ENCODE peak calls at places on chromosomes 7 and 10, in six cellular contexts. E, G, H, O, Y and W are unnamed samples.

GRCh38 chr7:4667776-4668509 is 14.2 kb upstream of the FOXK1 start:
- DNase-seq in E (no peak), G (no peak), H (no peak), O (no peak), Y (no peak), W (no peak)

GRCh38 chr10:60139798-60140566 is 233.6 kb upstream of the CCDC6 start:
- DNase-seq in E (no peak), G (no peak), H (no peak), O (no peak), Y (peak; percentile 19), W (no peak)

GRCh38 chr7:37289347-37289746 is 159.3 kb downstream of the ELMO1 start:
- DNase-seq in E (no peak), G (no peak), H (no peak), O (no peak), Y (no peak), W (no peak)

GRCh38 chr7:38820571-38820970 is 88.4 kb downstream of the VPS41 start:
- DNase-seq in E (no peak), G (no peak), H (no peak), O (no peak), Y (no peak), W (no peak)

GRCh38 chr10:129550658-129551057 is 83.6 kb downstream of the MGMT start:
- DNase-seq in E (no peak), G (no peak), H (no peak), O (no peak), Y (no peak), W (no peak)

GRCh38 chr10:1939016-1939415 is 201.7 kb upstream of the ADARB2 start:
- DNase-seq in E (no peak), G (no peak), H (no peak), O (no peak), Y (no peak), W (no peak)

GRCh38 chr10:29140991-29141390 is 147.9 kb upstream of the LYZL1 start:
- DNase-seq in E (no peak), G (no peak), H (no peak), O (no peak), Y (no peak), W (no peak)

GRCh38 chr7:21345361-21345760 is 82.5 kb upstream of the SP4 start:
- DNase-seq in E (no peak), G (no peak), H (no peak), O (no peak), Y (no peak), W (no peak)

GRCh38 chr10:132664407-132664806 is 121.5 kb downstream of the NKX6-2 start:
- DNase-seq in E (no peak), G (no peak), H (peak; percentile 36), O (no peak), Y (no peak), W (no peak)

GRCh38 chr10:87066178-87066577 is 28.5 kb downstream of the GLUD1 start:
- DNase-seq in E (no peak), G (no peak), H (no peak), O (no peak), Y (no peak), W (no peak)

GRCh38 chr7:87083865-87084519 is 24.5 kb upstream of the ELAPOR2 start:
- DNase-seq in E (no peak), G (no peak), H (no peak), O (no peak), Y (no peak), W (no peak)

GRCh38 chr10:103818765-103819374 is 36.5 kb downstream of the SH3PXD2A start:
- DNase-seq in E (no peak), G (no peak), H (no peak), O (no peak), Y (no peak), W (no peak)

GRCh38 chr7:43584200-43584586 is 1.3 kb downstream of the STK17A start:
- DNase-seq in E (peak; percentile 88), G (peak; percentile 19), H (no peak), O (peak; percentile 72), Y (peak; percentile 26), W (no peak)

GRCh38 chr7:13989944-13990295 is 454 bp upstream of the ETV1 start:
- DNase-seq in E (no peak), G (no peak), H (no peak), O (no peak), Y (peak; percentile 5), W (no peak)

GRCh38 chr7:41247128-41247865 is 455.6 kb downstream of the INHBA start:
- DNase-seq in E (no peak), G (no peak), H (no peak), O (no peak), Y (no peak), W (no peak)

GRCh38 chr7:115087437-115087836 is 165.5 kb downstream of the MDFIC start:
- DNase-seq in E (no peak), G (no peak), H (no peak), O (peak; percentile 25), Y (no peak), W (no peak)

GRCh38 chr7:27200761-27201230 is 905 bp upstream of the HOXA13 start:
- DNase-seq in E (no peak), G (no peak), H (no peak), O (no peak), Y (no peak), W (no peak)

GRCh38 chr7:32658034-32658944 is 163.0 kb downstream of the AVL9 start:
- DNase-seq in E (no peak), G (peak; percentile 33), H (no peak), O (no peak), Y (no peak), W (no peak)

GRCh38 chr10:3783721-3784432 is 1.1 kb downstream of the KLF6 start:
- DNase-seq in E (peak; percentile 77), G (peak; percentile 74), H (no peak), O (peak; percentile 82), Y (peak; percentile 84), W (peak; percentile 61)

GRCh38 chr7:44534501-44534900 is 6.6 kb downstream of the NPC1L1 start:
- DNase-seq in E (peak; percentile 47), G (peak; percentile 33), H (no peak), O (no peak), Y (no peak), W (no peak)

GRCh38 chr7:27661776-27662489 is 750 bp downstream of the HIBADH start:
- DNase-seq in E (no peak), G (peak; percentile 37), H (peak; percentile 86), O (peak; percentile 40), Y (peak; percentile 31), W (no peak)

GRCh38 chr10:89352802-89353201 is 25.0 kb downstream of the IFIT3 start:
- DNase-seq in E (no peak), G (no peak), H (no peak), O (no peak), Y (no peak), W (no peak)

GRCh38 chr10:13420532-13421307 is 72.6 kb upstream of the SEPHS1 start:
- DNase-seq in E (no peak), G (no peak), H (no peak), O (no peak), Y (no peak), W (no peak)

GRCh38 chr10:77636967-77637473 is 588 bp downstream of the KCNMA1 start:
- DNase-seq in E (no peak), G (no peak), H (peak; percentile 80), O (no peak), Y (no peak), W (no peak)

GRCh38 chr10:111098679-111099437 is 22.0 kb downstream of the ADRA2A start:
- DNase-seq in E (no peak), G (peak; percentile 31), H (no peak), O (no peak), Y (no peak), W (no peak)

GRCh38 chr7:91264924-91265681 is 870 bp downstream of the FZD1 start:
- DNase-seq in E (peak; percentile 69), G (peak; percentile 59), H (peak; percentile 82), O (peak; percentile 54), Y (peak; percentile 39), W (peak; percentile 61)

GRCh38 chr10:89861584-89862287 is 160.3 kb downstream of the KIF20B start:
- DNase-seq in E (no peak), G (no peak), H (no peak), O (peak; percentile 53), Y (no peak), W (no peak)

GRCh38 chr7:46811529-46811928 is 770.4 kb downstream of the TNS3 start:
- DNase-seq in E (no peak), G (no peak), H (no peak), O (no peak), Y (no peak), W (no peak)

GRCh38 chr7:1251796-1252542 is 19.3 kb downstream of the UNCX start:
- DNase-seq in E (no peak), G (no peak), H (no peak), O (no peak), Y (no peak), W (no peak)

GRCh38 chr10:110165239-110165638 is 42.2 kb upstream of the MXI1 start:
- DNase-seq in E (no peak), G (no peak), H (peak; percentile 9), O (no peak), Y (no peak), W (no peak)

GRCh38 chr10:122292376-122292775 is 21.3 kb downstream of the BTBD16 start:
- DNase-seq in E (no peak), G (no peak), H (no peak), O (no peak), Y (no peak), W (peak; percentile 17)
- H3K27ac ChIP-seq in E (no peak overlapping the region), G (no peak overlapping the region), H (no peak overlapping the region), O (no peak overlapping the region), Y (no peak overlapping the region), W (no peak overlapping the region)

GRCh38 chr7:140231779-140232491 is 55.2 kb upstream of the KDM7A start:
- DNase-seq in E (no peak), G (peak; percentile 69), H (no peak), O (peak; percentile 29), Y (peak; percentile 79), W (peak; percentile 73)
- TF ChIP-seq CTCF in E (no peak), G (no peak), H (no peak), O (no peak), Y (no peak), W (no peak)

GRCh38 chr10:18214692-18215563 is 74.7 kb downstream of the CACNB2 start:
- DNase-seq in E (peak; percentile 1), G (peak; percentile 60), H (no peak), O (no peak), Y (peak; percentile 33), W (no peak)
- TF ChIP-seq POLR2AphosphoS5 in E (no peak), G (no peak), H (no peak), O (no peak), Y (no peak), W (no peak)

GRCh38 chr7:122206985-122207384 is 62.9 kb upstream of the AASS start:
- DNase-seq in E (no peak), G (no peak), H (no peak), O (no peak), Y (no peak), W (no peak)

GRCh38 chr7:122217125-122217524 is 73.1 kb upstream of the AASS start:
- DNase-seq in E (no peak), G (no peak), H (no peak), O (no peak), Y (no peak), W (no peak)

GRCh38 chr7:122212754-122213153 is 68.7 kb upstream of the AASS start:
- DNase-seq in E (no peak), G (no peak), H (no peak), O (no peak), Y (no peak), W (no peak)

DNA sequence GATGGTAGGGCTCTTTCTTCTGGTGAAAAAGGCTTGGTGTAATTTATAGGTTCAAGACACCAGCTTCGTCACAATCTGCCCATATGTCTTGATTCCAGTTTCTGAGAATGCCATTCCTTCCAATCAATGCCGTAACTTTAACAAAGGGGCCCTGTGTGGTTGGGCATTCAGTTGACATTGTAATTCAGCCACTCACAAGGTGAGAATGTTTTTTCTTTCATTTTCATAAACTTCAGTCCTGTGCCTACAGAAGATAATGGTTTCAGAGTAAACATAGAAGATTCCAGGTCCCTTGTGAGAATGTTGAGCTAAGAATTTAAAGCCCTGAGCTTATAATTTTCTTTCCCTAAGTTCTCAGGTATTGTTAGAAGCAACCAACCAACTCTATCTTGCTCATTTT is 67.3 kb upstream of the AASS start:
- DNase-seq in E (no peak), G (no peak), H (no peak), O (no peak), Y (no peak), W (no peak)
- H3K27ac ChIP-seq in E (no peak overlapping the region), G (no peak overlapping the region), H (no peak overlapping the region), O (no peak overlapping the region), Y (no peak overlapping the region), W (no peak overlapping the region)